ENCODE peak calls at places on chromosomes 7 and 10, in nine cellular contexts. Q, S, T, N, W, J, O, Y and G are unnamed samples.

GRCh38 chr7:101124376-101125056 is 2.4 kb upstream of the SERPINE1 start:
- DNase-seq in O (no peak), Y (no peak), W (no peak), J (no peak), Q (no peak), T (no peak), N (no peak), S (peak), G (peak)

GRCh38 chr7:45885264-45885882 is 2.9 kb upstream of the IGFBP1 start:
- DNase-seq in S (peak), O (peak), N (no peak), Y (no peak), W (no peak), Q (peak), T (no peak), J (no peak), G (no peak)

GRCh38 chr10:94567714-94568520 is 22.3 kb downstream of the HELLS start:
- DNase-seq in S (peak), W (no peak), J (no peak), N (no peak), Q (no peak), T (no peak), Y (no peak), O (no peak), G (no peak)

GRCh38 chr10:47369251-47369894 is 14.7 kb downstream of the ZNF488 start:
- DNase-seq in T (no peak), N (no peak), S (no peak), W (no peak), Y (peak), J (no peak), Q (no peak), O (no peak), G (no peak)

GRCh38 chr7:36115448-36116321 is 37.4 kb upstream of the EEPD1 start:
- DNase-seq in W (peak), Y (no peak), T (peak), O (peak), Q (peak), N (no peak), S (peak), J (peak), G (peak)

GRCh38 chr7:150514748-150515222 is at the start of gene GIMAP7:
- DNase-seq in O (no peak), T (peak), N (no peak), J (peak), Q (no peak), Y (no peak), W (no peak), S (no peak), G (no peak)

GRCh38 chr7:64907641-64908326 is 4.7 kb downstream of the ZNF273 start:
- DNase-seq in Q (no peak), Y (no peak), T (no peak), N (peak), W (no peak), S (no peak), O (no peak), J (no peak), G (peak)

GRCh38 chr10:107163904-107164861 is at the start of gene SORCS1:
- DNase-seq in T (no peak), N (no peak), Y (no peak), S (peak), W (no peak), O (no peak), Q (no peak), J (peak), G (no peak)

GRCh38 chr10:132077091-132077490 is 11.3 kb downstream of the JAKMIP3 start:
- DNase-seq in N (no peak), O (no peak), W (no peak), T (no peak), Y (no peak), S (no peak), Q (no peak), J (no peak), G (no peak)

GRCh38 chr10:100828744-100829102 is 83.3 kb downstream of the PAX2 start:
- DNase-seq in Y (peak), J (peak), O (no peak), S (no peak), Q (no peak), N (no peak), T (peak), W (no peak), G (no peak)

GRCh38 chr7:20470726-20471125 is 140.0 kb downstream of the ITGB8 start:
- DNase-seq in N (no peak), W (no peak), T (no peak), J (no peak), S (no peak), Y (no peak), Q (no peak), O (no peak), G (peak)

GRCh38 chr10:57696641-57697040 is 571.1 kb downstream of the IPMK start:
- DNase-seq in Q (peak), N (no peak), S (peak), J (no peak), W (no peak), Y (no peak), T (no peak), O (no peak), G (peak)

GRCh38 chr10:103470755-103471653 is 8.0 kb downstream of the CALHM3 start:
- DNase-seq in S (no peak), W (peak), O (peak), N (no peak), T (peak), Q (no peak), Y (no peak), J (peak), G (no peak)

GRCh38 chr7:141355057-141355456 is 196.2 kb upstream of the AGK start:
- DNase-seq in O (peak), Q (no peak), S (no peak), J (no peak), T (no peak), N (no peak), W (no peak), Y (no peak), G (no peak)

GRCh38 chr10:17607603-17608332 is 9.4 kb downstream of the HACD1 start:
- DNase-seq in Y (no peak), N (peak), T (peak), Q (peak), W (no peak), J (peak), O (peak), S (peak), G (peak)

GRCh38 chr7:135620980-135621850 is 41.1 kb upstream of the STMP1 start:
- DNase-seq in Q (peak), T (peak), S (peak), W (no peak), N (peak), Y (no peak), J (peak), O (peak), G (peak)

GRCh38 chr10:51683031-51683830 is 16.2 kb downstream of the CSTF2T start:
- DNase-seq in Q (no peak), S (no peak), J (no peak), Y (no peak), N (no peak), W (no peak), O (no peak), T (no peak), G (peak)

GRCh38 chr7:3463696-3464095 is 162.6 kb downstream of the SDK1 start:
- DNase-seq in O (no peak), T (no peak), Q (no peak), Y (no peak), N (no peak), S (no peak), W (no peak), J (no peak), G (no peak)

GRCh38 chr7:141185369-141185967 is 111.6 kb downstream of the TMEM178B start:
- DNase-seq in Q (no peak), J (no peak), W (no peak), T (no peak), N (no peak), Y (no peak), S (no peak), O (no peak), G (no peak)

GRCh38 chr10:77290528-77291155 is 347.0 kb downstream of the KCNMA1 start:
- DNase-seq in Q (peak), N (no peak), Y (no peak), S (peak), J (no peak), O (peak), T (no peak), W (no peak), G (peak)

GRCh38 chr10:46074547-46074946 is 28.5 kb upstream of the MSMB start:
- DNase-seq in S (no peak), O (no peak), N (no peak), W (no peak), Y (peak), T (no peak), Q (no peak), J (no peak), G (no peak)

GRCh38 chr10:110815354-110816004 is 56.2 kb upstream of the PDCD4 start:
- DNase-seq in S (no peak), Y (no peak), T (no peak), J (peak), O (no peak), N (no peak), Q (no peak), W (no peak), G (no peak)

GRCh38 chr10:45377858-45378257 is 3.8 kb downstream of the ALOX5 start:
- DNase-seq in S (no peak), N (no peak), W (no peak), Y (no peak), Q (no peak), J (peak), O (no peak), T (no peak), G (no peak)

GRCh38 chr10:101120884-101121660 is 10.0 kb upstream of the TLX1 start:
- DNase-seq in Q (no peak), T (peak), N (no peak), J (peak), O (no peak), W (no peak), S (no peak), Y (no peak), G (no peak)

GRCh38 chr10:34815174-34816066 is at the start of gene PARD3:
- DNase-seq in Y (peak), O (peak), Q (peak), S (peak), N (peak), W (peak), J (peak), T (no peak), G (peak)

GRCh38 chr10:35132727-35133126 is 6.1 kb downstream of the CREM start:
- DNase-seq in S (no peak), W (no peak), J (no peak), Q (no peak), N (no peak), Y (no peak), O (no peak), T (no peak), G (no peak)

GRCh38 chr10:97991875-97992274 is 38.5 kb downstream of the CRTAC1 start:
- DNase-seq in O (peak), S (peak), Q (peak), Y (no peak), N (no peak), J (no peak), W (no peak), T (no peak), G (peak)

GRCh38 chr10:6386960-6387359 is 184.2 kb downstream of the PFKFB3 start:
- DNase-seq in N (no peak), S (no peak), Q (no peak), O (no peak), W (no peak), J (no peak), T (no peak), Y (no peak), G (no peak)

GRCh38 chr10:112953760-112954159 is 3.7 kb downstream of the TCF7L2 start:
- DNase-seq in Y (no peak), O (no peak), J (no peak), W (no peak), T (no peak), S (no peak), Q (peak), N (no peak), G (peak)

GRCh38 chr10:77837248-77837924 is 89.2 kb downstream of the DLG5 start:
- DNase-seq in Q (no peak), Y (no peak), T (peak), W (no peak), N (no peak), O (peak), S (peak), J (peak), G (peak)

GRCh38 chr7:101486056-101486763 is 123.5 kb downstream of the COL26A1 start:
- DNase-seq in Q (no peak), Y (no peak), T (no peak), J (no peak), W (no peak), N (no peak), O (no peak), S (no peak), G (no peak)

GRCh38 chr7:138934861-138935260 is 46.3 kb downstream of the KIAA1549 start:
- DNase-seq in Y (no peak), Q (peak), S (peak), T (no peak), J (no peak), N (no peak), O (no peak), W (no peak), G (peak)

GRCh38 chr10:21406595-21407218 is 118.8 kb downstream of the SKIDA1 start:
- DNase-seq in Q (no peak), N (no peak), W (no peak), Y (peak), T (peak), O (no peak), J (no peak), S (peak), G (peak)

GRCh38 chr10:30581779-30582380 is 47.7 kb downstream of the LYZL2 start:
- DNase-seq in S (peak), O (peak), W (no peak), Q (peak), Y (no peak), T (peak), J (peak), N (no peak), G (peak)

GRCh38 chr10:60827791-60828488 is 49.7 kb downstream of the CDK1 start:
- DNase-seq in Y (no peak), J (no peak), S (peak), T (peak), W (no peak), N (no peak), Q (no peak), O (peak), G (peak)

GRCh38 chr10:69645751-69646687 is 16.0 kb downstream of the FAM241B start:
- DNase-seq in J (no peak), N (no peak), S (no peak), W (no peak), Q (no peak), Y (peak), T (no peak), O (no peak), G (no peak)